ENCODE peak calls at places on chromosomes 7 and 10, in ten cellular contexts. One of them, this sample, is unnamed.

GRCh38 chr10:21326594-21326993 is 198.9 kb downstream of the SKIDA1 start:
- DNase-seq in transverse colon: no peak
- DNase-seq in A549: no peak
- DNase-seq in heart left ventricle: no peak
- DNase-seq in gastrocnemius medialis: no peak
- DNase-seq in stomach: no peak
- DNase-seq in lower leg skin: no peak
- DNase-seq in H54: no peak
- DNase-seq in suprapubic skin: no peak
- DNase-seq in IMR-90: no peak
- DNase-seq in this sample: no peak

GRCh38 chr7:149460493-149461330 is at the start of gene ZNF777:
- DNase-seq in transverse colon: peak; percentile 86
- DNase-seq in A549: peak; percentile 96
- DNase-seq in heart left ventricle: peak; percentile 85
- DNase-seq in gastrocnemius medialis: peak; percentile 80
- DNase-seq in stomach: peak; percentile 87
- DNase-seq in lower leg skin: peak; percentile 85
- DNase-seq in H54: peak; percentile 96
- DNase-seq in suprapubic skin: peak; percentile 88
- DNase-seq in IMR-90: peak; percentile 87
- DNase-seq in this sample: peak; percentile 93

GRCh38 chr7:20539201-20539600 is 76.3 kb upstream of the ABCB5 start:
- DNase-seq in transverse colon: no peak
- DNase-seq in A549: peak; percentile 4
- DNase-seq in heart left ventricle: no peak
- DNase-seq in gastrocnemius medialis: no peak
- DNase-seq in stomach: no peak
- DNase-seq in lower leg skin: no peak
- DNase-seq in H54: no peak
- DNase-seq in suprapubic skin: no peak
- DNase-seq in IMR-90: no peak
- DNase-seq in this sample: no peak

GRCh38 chr7:16954326-16954725 is 72.5 kb upstream of the AGR3 start:
- DNase-seq in transverse colon: no peak
- DNase-seq in A549: no peak
- DNase-seq in heart left ventricle: no peak
- DNase-seq in gastrocnemius medialis: no peak
- DNase-seq in stomach: no peak
- DNase-seq in lower leg skin: no peak
- DNase-seq in H54: no peak
- DNase-seq in suprapubic skin: no peak
- DNase-seq in IMR-90: no peak
- DNase-seq in this sample: no peak

GRCh38 chr10:14588084-14588937 is 186.4 kb downstream of the FAM107B start:
- DNase-seq in transverse colon: no peak
- DNase-seq in A549: peak; percentile 40
- DNase-seq in heart left ventricle: no peak
- DNase-seq in gastrocnemius medialis: no peak
- DNase-seq in stomach: no peak
- DNase-seq in lower leg skin: no peak
- DNase-seq in H54: peak; percentile 35
- DNase-seq in suprapubic skin: no peak
- DNase-seq in IMR-90: peak; percentile 100
- DNase-seq in this sample: no peak

GRCh38 chr7:103524042-103524907 is 78.3 kb upstream of the SLC26A5 start:
- DNase-seq in transverse colon: no peak
- DNase-seq in A549: peak; percentile 7
- DNase-seq in heart left ventricle: no peak
- DNase-seq in gastrocnemius medialis: no peak
- DNase-seq in stomach: no peak
- DNase-seq in lower leg skin: no peak
- DNase-seq in H54: no peak
- DNase-seq in suprapubic skin: no peak
- DNase-seq in IMR-90: peak; percentile 68
- DNase-seq in this sample: no peak

GRCh38 chr7:98922392-98923107 is 44.2 kb downstream of the TRRAP start:
- DNase-seq in transverse colon: no peak
- DNase-seq in A549: no peak
- DNase-seq in heart left ventricle: no peak
- DNase-seq in gastrocnemius medialis: peak; percentile 18
- DNase-seq in stomach: peak; percentile 52
- DNase-seq in lower leg skin: no peak
- DNase-seq in H54: no peak
- DNase-seq in suprapubic skin: no peak
- DNase-seq in IMR-90: peak; percentile 76
- DNase-seq in this sample: no peak

GRCh38 chr7:22662490-22663145 is 64.4 kb upstream of the IL6 start:
- DNase-seq in transverse colon: no peak
- DNase-seq in A549: no peak
- DNase-seq in heart left ventricle: no peak
- DNase-seq in gastrocnemius medialis: no peak
- DNase-seq in stomach: no peak
- DNase-seq in lower leg skin: no peak
- DNase-seq in H54: no peak
- DNase-seq in suprapubic skin: no peak
- DNase-seq in IMR-90: no peak
- DNase-seq in this sample: peak; percentile 62

GRCh38 chr10:996031-996430 is 7.8 kb downstream of the GTPBP4 start:
- DNase-seq in transverse colon: no peak
- DNase-seq in A549: no peak
- DNase-seq in heart left ventricle: no peak
- DNase-seq in gastrocnemius medialis: no peak
- DNase-seq in stomach: no peak
- DNase-seq in lower leg skin: no peak
- DNase-seq in H54: no peak
- DNase-seq in suprapubic skin: no peak
- DNase-seq in IMR-90: no peak
- DNase-seq in this sample: no peak

GRCh38 chr10:994836-995558 is 6.8 kb downstream of the GTPBP4 start:
- DNase-seq in transverse colon: no peak
- DNase-seq in A549: no peak
- DNase-seq in heart left ventricle: no peak
- DNase-seq in gastrocnemius medialis: no peak
- DNase-seq in stomach: no peak
- DNase-seq in lower leg skin: no peak
- DNase-seq in H54: no peak
- DNase-seq in suprapubic skin: no peak
- DNase-seq in IMR-90: no peak
- DNase-seq in this sample: no peak

GRCh38 chr10:997266-998022 is 9.2 kb downstream of the GTPBP4 start:
- DNase-seq in transverse colon: no peak
- DNase-seq in A549: no peak
- DNase-seq in heart left ventricle: no peak
- DNase-seq in gastrocnemius medialis: no peak
- DNase-seq in stomach: no peak
- DNase-seq in lower leg skin: no peak
- DNase-seq in H54: no peak
- DNase-seq in suprapubic skin: no peak
- DNase-seq in IMR-90: no peak
- DNase-seq in this sample: no peak

GRCh38 chr10:992523-993340 is 4.5 kb downstream of the GTPBP4 start:
- DNase-seq in transverse colon: no peak
- DNase-seq in A549: no peak
- DNase-seq in heart left ventricle: no peak
- DNase-seq in gastrocnemius medialis: no peak
- DNase-seq in stomach: no peak
- DNase-seq in lower leg skin: no peak
- DNase-seq in H54: no peak
- DNase-seq in suprapubic skin: no peak
- DNase-seq in IMR-90: no peak
- DNase-seq in this sample: no peak

GRCh38 chr10:995559-995926 is 7.3 kb downstream of the GTPBP4 start:
- DNase-seq in transverse colon: no peak
- DNase-seq in A549: no peak
- DNase-seq in heart left ventricle: no peak
- DNase-seq in gastrocnemius medialis: no peak
- DNase-seq in stomach: no peak
- DNase-seq in lower leg skin: no peak
- DNase-seq in H54: no peak
- DNase-seq in suprapubic skin: no peak
- DNase-seq in IMR-90: no peak
- DNase-seq in this sample: no peak
- TF ChIP-seq POLR2A in transverse colon: no peak
- TF ChIP-seq POLR2A in A549: no peak
- TF ChIP-seq POLR2A in heart left ventricle: no peak
- TF ChIP-seq POLR2A in gastrocnemius medialis: no peak
- TF ChIP-seq POLR2A in stomach: no peak
- TF ChIP-seq POLR2A in lower leg skin: no peak
- TF ChIP-seq POLR2A in H54: no peak
- TF ChIP-seq POLR2A in suprapubic skin: no peak
- TF ChIP-seq POLR2A in IMR-90: no peak
- TF ChIP-seq POLR2A in this sample: no peak

GRCh38 chr7:25116621-25117020 is 8.4 kb downstream of the CYCS start:
- DNase-seq in transverse colon: no peak
- DNase-seq in A549: no peak
- DNase-seq in heart left ventricle: no peak
- DNase-seq in gastrocnemius medialis: no peak
- DNase-seq in stomach: no peak
- DNase-seq in lower leg skin: no peak
- DNase-seq in H54: no peak
- DNase-seq in suprapubic skin: no peak
- DNase-seq in IMR-90: peak; percentile 19
- DNase-seq in this sample: no peak

GRCh38 chr7:25117226-25118047 is 7.6 kb downstream of the CYCS start:
- DNase-seq in transverse colon: peak; percentile 39
- DNase-seq in A549: no peak
- DNase-seq in heart left ventricle: no peak
- DNase-seq in gastrocnemius medialis: no peak
- DNase-seq in stomach: no peak
- DNase-seq in lower leg skin: no peak
- DNase-seq in H54: no peak
- DNase-seq in suprapubic skin: no peak
- DNase-seq in IMR-90: peak; percentile 27
- DNase-seq in this sample: no peak

GRCh38 chr7:25121599-25121998 is 3.5 kb downstream of the CYCS start:
- DNase-seq in transverse colon: no peak
- DNase-seq in A549: no peak
- DNase-seq in heart left ventricle: no peak
- DNase-seq in gastrocnemius medialis: no peak
- DNase-seq in stomach: no peak
- DNase-seq in lower leg skin: no peak
- DNase-seq in H54: no peak
- DNase-seq in suprapubic skin: no peak
- DNase-seq in IMR-90: no peak
- DNase-seq in this sample: no peak

GRCh38 chr7:25119102-25119501 is 6.0 kb downstream of the CYCS start:
- DNase-seq in transverse colon: no peak
- DNase-seq in A549: no peak
- DNase-seq in heart left ventricle: no peak
- DNase-seq in gastrocnemius medialis: no peak
- DNase-seq in stomach: no peak
- DNase-seq in lower leg skin: no peak
- DNase-seq in H54: no peak
- DNase-seq in suprapubic skin: no peak
- DNase-seq in IMR-90: no peak
- DNase-seq in this sample: no peak

DNA sequence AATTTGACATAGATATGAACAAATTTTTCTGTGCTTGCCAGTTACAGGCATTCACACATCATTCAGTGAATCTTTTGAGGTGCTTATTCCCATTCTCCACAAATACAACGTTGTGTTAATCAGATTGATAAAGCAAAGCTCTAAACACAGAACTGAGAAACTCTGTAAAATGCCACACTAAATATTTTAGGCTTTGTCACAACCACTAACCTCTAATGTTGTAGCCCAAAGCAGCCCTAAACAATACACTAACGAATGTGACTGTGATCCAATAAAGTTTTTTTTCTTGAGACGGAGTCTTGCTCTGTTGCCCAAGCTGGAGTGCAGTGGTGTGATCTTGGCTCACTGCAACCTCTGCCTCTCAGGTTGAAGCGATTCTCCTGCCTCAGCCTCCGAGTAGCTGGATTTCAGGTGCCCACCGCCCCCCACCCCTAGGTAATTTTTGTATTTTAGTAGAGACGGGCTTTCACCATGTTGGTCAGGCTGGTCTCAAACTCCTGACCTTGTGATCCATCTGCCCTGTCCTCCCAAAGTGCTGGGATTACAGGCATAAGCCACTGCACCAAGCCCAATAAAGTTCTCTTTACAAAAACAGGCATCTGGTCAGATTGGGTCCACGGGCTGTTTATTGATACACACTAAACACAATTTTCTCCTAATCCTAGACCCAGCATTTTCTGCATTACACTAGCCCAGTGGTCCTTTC is 6.9 kb downstream of the CYCS start:
- DNase-seq in transverse colon: no peak
- DNase-seq in A549: no peak
- DNase-seq in heart left ventricle: no peak
- DNase-seq in gastrocnemius medialis: no peak
- DNase-seq in stomach: no peak
- DNase-seq in lower leg skin: no peak
- DNase-seq in H54: no peak
- DNase-seq in suprapubic skin: no peak
- DNase-seq in IMR-90: no peak
- DNase-seq in this sample: no peak
- TF ChIP-seq POLR2A in transverse colon: no peak
- TF ChIP-seq POLR2A in A549: no peak
- TF ChIP-seq POLR2A in heart left ventricle: no peak
- TF ChIP-seq POLR2A in gastrocnemius medialis: no peak
- TF ChIP-seq POLR2A in stomach: no peak
- TF ChIP-seq POLR2A in lower leg skin: no peak
- TF ChIP-seq POLR2A in H54: no peak
- TF ChIP-seq POLR2A in suprapubic skin: no peak
- TF ChIP-seq POLR2A in IMR-90: peak; percentile 42
- TF ChIP-seq POLR2A in this sample: no peak

GRCh38 chr10:78724846-78725245 is 343.9 kb upstream of the ZMIZ1 start:
- DNase-seq in transverse colon: no peak
- DNase-seq in A549: no peak
- DNase-seq in heart left ventricle: no peak
- DNase-seq in gastrocnemius medialis: no peak
- DNase-seq in stomach: no peak
- DNase-seq in lower leg skin: no peak
- DNase-seq in H54: no peak
- DNase-seq in suprapubic skin: no peak
- DNase-seq in IMR-90: no peak
- DNase-seq in this sample: no peak

GRCh38 chr10:78719276-78719675 is 349.5 kb upstream of the ZMIZ1 start:
- DNase-seq in transverse colon: no peak
- DNase-seq in A549: no peak
- DNase-seq in heart left ventricle: no peak
- DNase-seq in gastrocnemius medialis: no peak
- DNase-seq in stomach: no peak
- DNase-seq in lower leg skin: no peak
- DNase-seq in H54: no peak
- DNase-seq in suprapubic skin: no peak
- DNase-seq in IMR-90: no peak
- DNase-seq in this sample: no peak

GRCh38 chr10:78720091-78720490 is 348.7 kb upstream of the ZMIZ1 start:
- DNase-seq in transverse colon: no peak
- DNase-seq in A549: no peak
- DNase-seq in heart left ventricle: no peak
- DNase-seq in gastrocnemius medialis: no peak
- DNase-seq in stomach: no peak
- DNase-seq in lower leg skin: no peak
- DNase-seq in H54: no peak
- DNase-seq in suprapubic skin: no peak
- DNase-seq in IMR-90: no peak
- DNase-seq in this sample: no peak

GRCh38 chr10:78718032-78718572 is 350.7 kb upstream of the ZMIZ1 start:
- DNase-seq in transverse colon: no peak
- DNase-seq in A549: no peak
- DNase-seq in heart left ventricle: no peak
- DNase-seq in gastrocnemius medialis: no peak
- DNase-seq in stomach: no peak
- DNase-seq in lower leg skin: no peak
- DNase-seq in H54: no peak
- DNase-seq in suprapubic skin: no peak
- DNase-seq in IMR-90: peak; percentile 65
- DNase-seq in this sample: no peak

GRCh38 chr10:78721231-78721630 is 347.5 kb upstream of the ZMIZ1 start:
- DNase-seq in transverse colon: no peak
- DNase-seq in A549: no peak
- DNase-seq in heart left ventricle: no peak
- DNase-seq in gastrocnemius medialis: no peak
- DNase-seq in stomach: no peak
- DNase-seq in lower leg skin: no peak
- DNase-seq in H54: no peak
- DNase-seq in suprapubic skin: no peak
- DNase-seq in IMR-90: peak; percentile 15
- DNase-seq in this sample: no peak
- TF ChIP-seq POLR2A in transverse colon: no peak
- TF ChIP-seq POLR2A in A549: no peak
- TF ChIP-seq POLR2A in heart left ventricle: no peak
- TF ChIP-seq POLR2A in gastrocnemius medialis: no peak
- TF ChIP-seq POLR2A in stomach: no peak
- TF ChIP-seq POLR2A in lower leg skin: no peak
- TF ChIP-seq POLR2A in H54: no peak
- TF ChIP-seq POLR2A in suprapubic skin: no peak
- TF ChIP-seq POLR2A in IMR-90: no peak
- TF ChIP-seq POLR2A in this sample: no peak

GRCh38 chr10:11245510-11245909 is 227.8 kb downstream of the CELF2 start:
- DNase-seq in transverse colon: no peak
- DNase-seq in A549: no peak
- DNase-seq in heart left ventricle: no peak
- DNase-seq in gastrocnemius medialis: no peak
- DNase-seq in stomach: no peak
- DNase-seq in lower leg skin: no peak
- DNase-seq in H54: no peak
- DNase-seq in suprapubic skin: no peak
- DNase-seq in IMR-90: no peak
- DNase-seq in this sample: no peak
- TF ChIP-seq POLR2A in transverse colon: no peak
- TF ChIP-seq POLR2A in A549: no peak
- TF ChIP-seq POLR2A in heart left ventricle: no peak
- TF ChIP-seq POLR2A in gastrocnemius medialis: no peak
- TF ChIP-seq POLR2A in stomach: no peak
- TF ChIP-seq POLR2A in lower leg skin: no peak
- TF ChIP-seq POLR2A in H54: no peak
- TF ChIP-seq POLR2A in suprapubic skin: no peak
- TF ChIP-seq POLR2A in IMR-90: no peak
- TF ChIP-seq POLR2A in this sample: no peak

This sample was measured in esophagus muscularis mucosa.